ENCODE peak calls at places on chromosomes 6 and 20, in eight cellular contexts. V is thoracic aorta; R is activated CD4-positive, alpha-beta memory T cell treated with anti-CD3 and anti-CD28 coated beads for 36 hours; E is iris pigment epithelial cell; O is neural progenitor cell; P is HCT116; M is posterior cingulate gyrus; A is neural crest cell. D is an unnamed sample.

GRCh38 chr6:37171141-37171969 is 1.4 kb downstream of the PIM1 start:
- DNase-seq in V (no peak), R (peak), E (peak), O (peak), P (no peak), M (peak), A (peak), D (peak)

GRCh38 chr20:32761831-32762753 is at the start of gene DNMT3B:
- DNase-seq in V (no peak), R (peak), E (peak), O (peak), P (peak), M (peak), A (peak), D (peak)

GRCh38 chr6:1499798-1500197 is 109.9 kb upstream of the FOXC1 start:
- DNase-seq in V (no peak), R (no peak), E (no peak), O (no peak), P (no peak), M (no peak), A (no peak), D (no peak)

GRCh38 chr6:103797738-103798137 is 1062.0 kb downstream of the HACE1 start:
- DNase-seq in V (no peak), R (no peak), E (peak), O (peak), P (no peak), M (no peak), A (no peak), D (no peak)

GRCh38 chr20:32040142-32040953 is 11.7 kb upstream of the HCK start:
- DNase-seq in V (no peak), R (no peak), E (no peak), O (no peak), P (no peak), M (no peak), A (no peak), D (peak)

GRCh38 chr6:2873643-2874042 is 29.5 kb downstream of the SERPINB9 start:
- DNase-seq in V (no peak), R (no peak), E (no peak), O (no peak), P (no peak), M (no peak), A (no peak), D (no peak)

GRCh38 chr20:63873477-63873971 is 8.5 kb downstream of the TPD52L2 start:
- DNase-seq in V (no peak), R (peak), E (peak), O (no peak), P (no peak), M (no peak), A (no peak), D (no peak)

GRCh38 chr6:34663887-34664269 is 32.7 kb downstream of the ILRUN start:
- DNase-seq in V (no peak), R (no peak), E (peak), O (no peak), P (no peak), M (no peak), A (no peak), D (no peak)

GRCh38 chr6:76779068-76779467 is 684.2 kb downstream of the HTR1B start:
- DNase-seq in V (no peak), R (no peak), E (no peak), O (no peak), P (no peak), M (no peak), A (no peak), D (no peak)

GRCh38 chr6:63510786-63511185 is 61.5 kb upstream of the LOC128125822 start:
- DNase-seq in V (no peak), R (no peak), E (no peak), O (no peak), P (no peak), M (no peak), A (no peak), D (no peak)

GRCh38 chr6:133707456-133707855 is 181.5 kb upstream of the TCF21 start:
- DNase-seq in V (no peak), R (peak), E (peak), O (peak), P (no peak), M (peak), A (no peak), D (peak)

GRCh38 chr20:24662286-24662685 is 192.9 kb downstream of the SYNDIG1 start:
- DNase-seq in V (no peak), R (no peak), E (no peak), O (no peak), P (no peak), M (no peak), A (no peak), D (no peak)

GRCh38 chr6:141594874-141595273 is 537.9 kb upstream of the GJE1 start:
- DNase-seq in V (no peak), R (no peak), E (no peak), O (no peak), P (no peak), M (no peak), A (no peak), D (no peak)

GRCh38 chr6:13395272-13396237 is 67.2 kb upstream of the TBC1D7 start:
- DNase-seq in V (peak), R (no peak), E (peak), O (no peak), P (no peak), M (no peak), A (no peak), D (peak)

GRCh38 chr6:39389372-39389767 is 66.9 kb upstream of the KCNK16 start:
- DNase-seq in V (no peak), R (no peak), E (no peak), O (peak), P (no peak), M (no peak), A (no peak), D (no peak)

GRCh38 chr20:17680128-17680835 is 1.8 kb downstream of the RRBP1 start:
- DNase-seq in V (no peak), R (no peak), E (peak), O (peak), P (no peak), M (no peak), A (peak), D (peak)

GRCh38 chr6:116530436-116530835 is 15.0 kb downstream of the TRAPPC3L start:
- DNase-seq in V (no peak), R (no peak), E (peak), O (no peak), P (no peak), M (no peak), A (no peak), D (no peak)

GRCh38 chr20:49452011-49452482 is 30.4 kb downstream of the KCNB1 start:
- DNase-seq in V (no peak), R (no peak), E (no peak), O (no peak), P (no peak), M (peak), A (no peak), D (no peak)

GRCh38 chr6:125508793-125509192 is 207.0 kb upstream of the HDDC2 start:
- DNase-seq in V (no peak), R (no peak), E (no peak), O (no peak), P (no peak), M (no peak), A (no peak), D (no peak)

GRCh38 chr20:14401479-14402138 is 64.2 kb upstream of the FLRT3 start:
- DNase-seq in V (no peak), R (no peak), E (no peak), O (peak), P (no peak), M (no peak), A (no peak), D (no peak)

GRCh38 chr20:33359399-33360261 is 41.7 kb downstream of the CDK5RAP1 start:
- DNase-seq in V (no peak), R (no peak), E (no peak), O (no peak), P (no peak), M (no peak), A (no peak), D (peak)

D was measured in islet precursor cell.